ENCODE peak calls at places on chromosomes 1 and 21, in eight cellular contexts. L, Y, M, S, Z, V, U and D are unnamed samples.

GRCh38 chr1:78274814-78275213 is 216.0 kb upstream of the PTGFR start:
- DNase-seq in Y (no peak), L (peak), M (peak), S (no peak), V (peak), Z (no peak), U (no peak), D (no peak)

GRCh38 chr21:18666725-18667124 is 263.1 kb upstream of the TMPRSS15 start:
- DNase-seq in Z (no peak), Y (no peak), M (no peak), L (no peak), V (no peak), U (no peak), S (no peak), D (no peak)

GRCh38 chr1:37107153-37107552 is 72.8 kb upstream of the GRIK3 start:
- DNase-seq in U (no peak), Y (no peak), S (no peak), L (no peak), V (no peak), M (no peak), Z (no peak), D (no peak)

GRCh38 chr1:230326971-230327891 is 98.9 kb downstream of the PGBD5 start:
- DNase-seq in U (no peak), Z (no peak), V (no peak), M (peak), Y (no peak), S (no peak), L (peak), D (peak)

GRCh38 chr1:231035799-231036198 is 4.3 kb downstream of the FAM89A start:
- DNase-seq in Z (no peak), L (no peak), Y (no peak), S (no peak), V (no peak), U (no peak), M (no peak), D (no peak)

GRCh38 chr21:46115441-46116188 is 17.7 kb downstream of the COL6A2 start:
- DNase-seq in M (no peak), S (no peak), U (no peak), Y (no peak), Z (peak), V (no peak), L (peak), D (no peak)

GRCh38 chr1:84133479-84133878 is 10.6 kb upstream of the PRKACB start:
- DNase-seq in Y (no peak), Z (no peak), U (no peak), S (no peak), V (no peak), M (no peak), L (no peak), D (no peak)

GRCh38 chr1:160674415-160674814 is 27.6 kb upstream of the SLAMF1 start:
- DNase-seq in V (no peak), U (no peak), L (no peak), Y (no peak), M (no peak), S (no peak), Z (no peak), D (no peak)

GRCh38 chr1:243312962-243313634 is 57.3 kb downstream of the SDCCAG8 start:
- DNase-seq in L (no peak), Y (no peak), U (no peak), Z (no peak), V (no peak), S (no peak), M (no peak), D (no peak)

GRCh38 chr1:209353097-209353496 is 230.4 kb upstream of the CAMK1G start:
- DNase-seq in M (no peak), U (no peak), Y (no peak), V (no peak), Z (no peak), S (no peak), L (no peak), D (no peak)

DNA sequence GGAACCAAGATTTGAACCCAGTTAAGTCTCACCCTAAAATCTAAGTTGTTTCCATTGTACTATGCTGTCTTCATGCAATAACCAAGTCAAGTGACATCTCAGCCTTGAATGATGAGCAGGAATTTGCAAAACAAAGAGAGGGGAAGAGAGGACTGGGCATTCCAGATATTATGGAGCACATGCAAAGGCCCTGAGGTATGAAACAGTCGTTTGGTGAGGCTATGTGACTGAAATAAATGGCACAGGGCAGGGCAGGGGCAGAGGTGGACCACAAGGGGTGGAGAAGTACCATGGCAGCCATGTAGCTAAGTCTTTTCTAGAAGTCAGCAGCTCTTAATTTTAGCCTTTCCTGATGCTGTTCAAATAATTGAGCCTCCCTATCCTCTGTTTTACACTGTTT is 37.6 kb upstream of the RAP1A start:
- DNase-seq in Z (no peak), M (no peak), V (no peak), U (no peak), L (no peak), Y (no peak), S (no peak), D (no peak)
- TF ChIP-seq CTCF in Z (no peak), M (no peak), V (no peak), U (no peak), L (no peak), Y (no peak), S (no peak), D (no peak)

GRCh38 chr1:73382971-73383370 is 815.0 kb downstream of the LRRIQ3 start:
- DNase-seq in M (no peak), L (no peak), Z (no peak), Y (no peak), S (no peak), V (no peak), U (no peak), D (no peak)
- TF ChIP-seq CTCF in M (no peak), L (no peak), Z (no peak), Y (no peak), S (no peak), V (no peak), U (no peak), D (no peak)

GRCh38 chr1:173627269-173627668 is 7.9 kb upstream of the TEX50 start:
- DNase-seq in S (no peak), M (no peak), U (no peak), V (no peak), Z (no peak), L (no peak), Y (no peak), D (no peak)

GRCh38 chr1:173628888-173629287 is 6.2 kb upstream of the TEX50 start:
- DNase-seq in Y (no peak), Z (no peak), V (no peak), U (no peak), L (peak), M (peak), S (no peak), D (peak)
- TF ChIP-seq CTCF in Y (no peak), Z (no peak), V (no peak), U (no peak), L (no peak), M (no peak), S (no peak), D (no peak)

GRCh38 chr1:62334434-62334833 is 15.2 kb upstream of the KANK4 start:
- DNase-seq in S (no peak), M (no peak), U (no peak), V (no peak), Z (no peak), Y (no peak), L (no peak), D (no peak)
- TF ChIP-seq CTCF in S (peak), M (no peak), U (no peak), V (no peak), Z (no peak), Y (no peak), L (peak), D (peak)

GRCh38 chr1:108327534-108328462 is 83.9 kb upstream of the NBPF4 start:
- DNase-seq in Y (no peak), S (no peak), U (peak), L (no peak), Z (peak), M (peak), V (no peak), D (peak)
- TF ChIP-seq CTCF in Y (no peak), S (peak), U (no peak), L (no peak), Z (no peak), M (no peak), V (no peak), D (peak)